ENCODE peak calls at places on chromosomes 6 and 20, in ten cellular contexts. Q is endothelial cell of umbilical vein, R is psoas muscle, N is transverse colon, X is AG10803, O is fibroblast of the aortic adventitia, Y is breast epithelium, F is nephron progenitor cell, Z is HFFc6, I is HFF-Myc. E is an unnamed sample.

GRCh38 chr6:3750324-3751018 is 1.0 kb downstream of the PXDC1 start:
- DNase-seq in F (peak; percentile 58), X (peak; percentile 82), O (peak; percentile 78), R (peak; percentile 89), Q (peak; percentile 70), Z (peak; percentile 76), N (peak; percentile 83), Y (peak; percentile 88), I (no peak), E (no peak)

GRCh38 chr6:132017921-132018320 is 66.7 kb upstream of the CCN2 start:
- DNase-seq in X (no peak), Z (no peak), N (no peak), O (no peak), F (no peak), I (no peak), Y (no peak), R (no peak), Q (no peak), E (no peak)

GRCh38 chr6:142874676-142875075 is 70.3 kb downstream of the HIVEP2 start:
- DNase-seq in N (no peak), X (no peak), R (no peak), O (no peak), F (no peak), Z (no peak), Y (no peak), I (no peak), Q (no peak), E (no peak)

GRCh38 chr20:56245761-56246160 is 2.8 kb upstream of the MC3R start:
- DNase-seq in Z (no peak), X (no peak), Q (no peak), R (no peak), Y (no peak), N (no peak), I (no peak), O (no peak), F (no peak), E (no peak)

GRCh38 chr6:21610376-21610775 is 16.8 kb downstream of the SOX4 start:
- DNase-seq in N (no peak), F (no peak), Y (no peak), R (no peak), O (no peak), Q (no peak), Z (no peak), I (no peak), X (no peak), E (no peak)

GRCh38 chr20:50704971-50705370 is 13.6 kb upstream of the RIPOR3 start:
- DNase-seq in N (no peak), I (no peak), Q (no peak), Z (peak; percentile 29), F (no peak), Y (no peak), O (no peak), R (no peak), X (peak; percentile 67), E (peak; percentile 59)

GRCh38 chr20:34124469-34125249 is 12.6 kb upstream of the EIF2S2 start:
- DNase-seq in Z (no peak), O (no peak), Y (no peak), N (no peak), I (no peak), R (no peak), Q (no peak), X (no peak), F (no peak), E (no peak)

GRCh38 chr6:446418-447366 is 55.1 kb downstream of the IRF4 start:
- DNase-seq in F (no peak), R (no peak), Y (no peak), N (peak; percentile 35), Q (no peak), Z (no peak), I (no peak), X (no peak), O (no peak), E (no peak)

GRCh38 chr6:158789115-158789917 is 29.9 kb downstream of the EZR start:
- DNase-seq in Y (no peak), Q (no peak), O (no peak), X (no peak), F (no peak), I (no peak), Z (no peak), R (no peak), N (peak; percentile 47), E (no peak)

GRCh38 chr20:50442526-50442925 is 67.7 kb upstream of the PTPN1 start:
- DNase-seq in R (no peak), N (no peak), F (no peak), Z (no peak), O (no peak), X (no peak), I (no peak), Y (no peak), Q (no peak), E (no peak)

GRCh38 chr20:17210983-17211382 is 15.9 kb upstream of the PCSK2 start:
- DNase-seq in Z (no peak), R (no peak), X (no peak), O (no peak), I (no peak), N (no peak), F (no peak), Y (no peak), Q (no peak), E (no peak)

GRCh38 chr6:158655569-158656450 is 6.0 kb downstream of the SYTL3 start:
- DNase-seq in Z (no peak), X (no peak), N (no peak), Y (no peak), Q (no peak), F (no peak), R (peak; percentile 56), I (no peak), O (no peak), E (no peak)

GRCh38 chr20:37282558-37282957 is 6.9 kb upstream of the MANBAL start:
- DNase-seq in Y (no peak), X (peak; percentile 86), Z (peak; percentile 73), O (peak; percentile 88), Q (no peak), I (no peak), R (no peak), F (no peak), N (peak; percentile 19), E (no peak)

GRCh38 chr20:45958593-45958992 is 13.4 kb downstream of the ZNF335 start:
- DNase-seq in Y (no peak), N (no peak), I (no peak), F (no peak), X (no peak), Q (no peak), O (no peak), Z (no peak), R (no peak), E (no peak)

GRCh38 chr20:41424546-41424945 is 57.9 kb upstream of the EMILIN3 start:
- DNase-seq in R (no peak), F (no peak), Y (no peak), Z (no peak), Q (no peak), I (no peak), N (no peak), X (peak; percentile 80), O (no peak), E (no peak)

GRCh38 chr6:111823831-111824607 is 49.2 kb downstream of the FYN start:
- DNase-seq in O (peak; percentile 88), Z (peak; percentile 61), Y (no peak), I (peak; percentile 32), X (peak; percentile 62), F (no peak), R (no peak), Q (peak; percentile 88), N (no peak), E (peak; percentile 26)

GRCh38 chr6:31585531-31585930 is 546 bp upstream of the LST1 start:
- DNase-seq in X (no peak), Q (no peak), N (no peak), Z (peak; percentile 25), Y (no peak), O (no peak), F (no peak), I (no peak), R (no peak), E (no peak)

GRCh38 chr6:64013061-64013410 is 377.4 kb downstream of the PHF3 start:
- DNase-seq in I (no peak), Z (no peak), X (no peak), O (no peak), F (no peak), Y (no peak), N (no peak), Q (no peak), R (no peak), E (no peak)

GRCh38 chr20:45842169-45842812 is 8.7 kb downstream of the SNX21 start:
- DNase-seq in R (no peak), X (peak; percentile 83), Q (peak; percentile 43), F (no peak), O (peak; percentile 56), Z (peak; percentile 42), Y (no peak), N (peak; percentile 32), I (no peak), E (no peak)

DNA sequence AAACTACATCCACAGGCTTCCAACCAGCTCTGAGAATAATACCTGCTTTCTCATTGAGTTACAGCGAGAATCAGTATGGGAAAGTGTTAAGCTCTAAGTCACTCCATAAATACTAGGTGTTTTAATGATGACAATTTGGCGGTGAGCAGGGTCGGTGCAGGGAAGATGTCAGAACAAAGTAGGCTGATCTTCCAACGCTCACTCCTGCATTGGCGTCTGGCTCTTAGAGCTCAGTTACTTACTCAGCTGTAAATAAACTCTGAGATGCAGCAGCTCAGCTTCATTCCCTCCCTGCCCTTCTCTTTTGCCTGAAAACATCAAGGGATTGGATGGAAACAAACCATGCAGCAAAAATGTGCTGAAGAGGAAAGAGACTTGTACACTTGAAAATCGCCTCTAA is 102.5 kb upstream of the SPACA1 start:
- DNase-seq in X (no peak), R (no peak), Z (no peak), Y (no peak), N (no peak), O (peak; percentile 13), I (no peak), F (peak; percentile 7), Q (no peak), E (no peak)
- TF ChIP-seq CTCF in X (no peak), R (no peak), Z (no peak), Y (no peak), N (no peak), O (no peak), I (no peak), F (no peak), Q (no peak), E (no peak)

GRCh38 chr6:44668391-44668930 is 281.0 kb downstream of the CDC5L start:
- DNase-seq in Q (no peak), Y (no peak), X (no peak), N (no peak), F (no peak), O (no peak), R (no peak), Z (no peak), I (no peak), E (no peak)
- TF ChIP-seq CTCF in Q (no peak), Y (no peak), X (no peak), N (no peak), F (no peak), O (no peak), R (no peak), Z (no peak), I (no peak), E (no peak)

GRCh38 chr6:120671519-120671918 is 662.8 kb downstream of the TBC1D32 start:
- DNase-seq in Z (no peak), I (no peak), N (no peak), R (no peak), Y (no peak), Q (no peak), X (no peak), F (peak; percentile 2), O (no peak), E (no peak)
- TF ChIP-seq CTCF in Z (no peak), I (no peak), N (no peak), R (no peak), Y (no peak), Q (no peak), X (no peak), F (no peak), O (no peak), E (no peak)

GRCh38 chr6:36523451-36523850 is 23.8 kb downstream of the STK38 start:
- DNase-seq in F (no peak), R (no peak), Y (no peak), X (no peak), Z (no peak), O (no peak), N (no peak), I (no peak), Q (no peak), E (no peak)
- TF ChIP-seq CTCF in F (no peak), R (no peak), Y (no peak), X (no peak), Z (no peak), O (no peak), N (no peak), I (no peak), Q (no peak), E (no peak)